ENCODE peak calls at places on chromosomes 4 and X, in eight cellular contexts. One of them, this sample, is unnamed. For H3K36me3, the result is how much of the 10 kb centered on the place peaks cover.

GRCh38 chr4:10715696-10716095 is 31.1 kb upstream of the CLNK start:
- DNase-seq in PC-9: no peak
- DNase-seq in K562: no peak
- DNase-seq in breast epithelium: no peak
- DNase-seq in thyroid gland: no peak
- DNase-seq in CD8-positive, alpha-beta T cell: no peak
- DNase-seq in lung: no peak
- DNase-seq in adrenal gland: no peak
- DNase-seq in this sample: no peak

GRCh38 chr4:129095811-129096454 is at the start of gene C4orf33:
- DNase-seq in thyroid gland: peak
- DNase-seq in breast epithelium: peak
- DNase-seq in K562: peak
- DNase-seq in adrenal gland: peak
- DNase-seq in PC-9: peak
- DNase-seq in CD8-positive, alpha-beta T cell: peak
- DNase-seq in lung: peak
- DNase-seq in this sample: peak

GRCh38 chr4:73129319-73129718 is 59.8 kb upstream of the COX18 start:
- DNase-seq in breast epithelium: no peak
- DNase-seq in lung: no peak
- DNase-seq in CD8-positive, alpha-beta T cell: no peak
- DNase-seq in thyroid gland: no peak
- DNase-seq in K562: no peak
- DNase-seq in adrenal gland: no peak
- DNase-seq in PC-9: no peak
- DNase-seq in this sample: no peak

GRCh38 chrX:9807355-9808182 is 21.3 kb downstream of the SHROOM2 start:
- DNase-seq in adrenal gland: no peak
- DNase-seq in K562: no peak
- DNase-seq in lung: no peak
- DNase-seq in CD8-positive, alpha-beta T cell: no peak
- DNase-seq in PC-9: no peak
- DNase-seq in thyroid gland: peak
- DNase-seq in breast epithelium: no peak
- DNase-seq in this sample: no peak

GRCh38 chrX:1434871-1435240 is 17.9 kb downstream of the ASMTL start:
- DNase-seq in breast epithelium: no peak
- DNase-seq in lung: no peak
- DNase-seq in K562: no peak
- DNase-seq in thyroid gland: no peak
- DNase-seq in PC-9: no peak
- DNase-seq in CD8-positive, alpha-beta T cell: no peak
- DNase-seq in adrenal gland: no peak
- DNase-seq in this sample: no peak

GRCh38 chrX:150324035-150324728 is 38.9 kb upstream of the MAMLD1 start:
- DNase-seq in K562: no peak
- DNase-seq in PC-9: peak
- DNase-seq in thyroid gland: no peak
- DNase-seq in CD8-positive, alpha-beta T cell: no peak
- DNase-seq in adrenal gland: peak
- DNase-seq in breast epithelium: no peak
- DNase-seq in lung: no peak
- DNase-seq in this sample: no peak

GRCh38 chr4:165150545-165150944 is 37.9 kb upstream of the TMEM192 start:
- DNase-seq in CD8-positive, alpha-beta T cell: no peak
- DNase-seq in adrenal gland: no peak
- DNase-seq in PC-9: no peak
- DNase-seq in thyroid gland: no peak
- DNase-seq in K562: no peak
- DNase-seq in lung: no peak
- DNase-seq in breast epithelium: no peak
- DNase-seq in this sample: no peak

GRCh38 chr4:142405021-142405991 is 440.8 kb downstream of the INPP4B start:
- DNase-seq in PC-9: no peak
- DNase-seq in thyroid gland: peak
- DNase-seq in CD8-positive, alpha-beta T cell: peak
- DNase-seq in adrenal gland: peak
- DNase-seq in lung: peak
- DNase-seq in breast epithelium: peak
- DNase-seq in K562: no peak
- DNase-seq in this sample: peak

GRCh38 chrX:20067709-20068315 is 48.9 kb downstream of the MAP7D2 start:
- DNase-seq in breast epithelium: peak
- DNase-seq in lung: peak
- DNase-seq in thyroid gland: peak
- DNase-seq in adrenal gland: peak
- DNase-seq in PC-9: peak
- DNase-seq in K562: no peak
- DNase-seq in CD8-positive, alpha-beta T cell: no peak
- DNase-seq in this sample: peak

GRCh38 chr4:80197601-80198444 is 520 bp downstream of the PRDM8 start:
- DNase-seq in K562: no peak
- DNase-seq in adrenal gland: no peak
- DNase-seq in lung: no peak
- DNase-seq in PC-9: no peak
- DNase-seq in thyroid gland: no peak
- DNase-seq in CD8-positive, alpha-beta T cell: no peak
- DNase-seq in breast epithelium: no peak
- DNase-seq in this sample: peak

GRCh38 chr4:7427326-7428260 is 7.1 kb downstream of the PSAPL1 start:
- DNase-seq in adrenal gland: peak
- DNase-seq in CD8-positive, alpha-beta T cell: no peak
- DNase-seq in PC-9: no peak
- DNase-seq in lung: no peak
- DNase-seq in thyroid gland: no peak
- DNase-seq in breast epithelium: peak
- DNase-seq in K562: no peak
- DNase-seq in this sample: peak

GRCh38 chr4:4969298-4969697 is 50.0 kb downstream of the CYTL1 start:
- DNase-seq in K562: no peak
- DNase-seq in adrenal gland: peak
- DNase-seq in lung: no peak
- DNase-seq in breast epithelium: no peak
- DNase-seq in thyroid gland: no peak
- DNase-seq in CD8-positive, alpha-beta T cell: no peak
- DNase-seq in PC-9: peak
- DNase-seq in this sample: no peak

GRCh38 chr4:89746377-89746776 is 90.6 kb downstream of the SNCA start:
- DNase-seq in CD8-positive, alpha-beta T cell: no peak
- DNase-seq in breast epithelium: no peak
- DNase-seq in PC-9: no peak
- DNase-seq in lung: no peak
- DNase-seq in K562: no peak
- DNase-seq in thyroid gland: no peak
- DNase-seq in adrenal gland: no peak
- DNase-seq in this sample: no peak

GRCh38 chrX:39772057-39772832 is 325.5 kb downstream of the BCOR start:
- DNase-seq in thyroid gland: no peak
- DNase-seq in PC-9: no peak
- DNase-seq in CD8-positive, alpha-beta T cell: peak
- DNase-seq in K562: peak
- DNase-seq in lung: no peak
- DNase-seq in breast epithelium: no peak
- DNase-seq in adrenal gland: peak
- DNase-seq in this sample: no peak

GRCh38 chrX:70049406-70049805 is 332 bp downstream of the AWAT2 start:
- DNase-seq in PC-9: no peak
- DNase-seq in K562: no peak
- DNase-seq in breast epithelium: no peak
- DNase-seq in CD8-positive, alpha-beta T cell: no peak
- DNase-seq in thyroid gland: no peak
- DNase-seq in adrenal gland: no peak
- DNase-seq in lung: no peak
- DNase-seq in this sample: no peak

GRCh38 chr4:14770025-14770424 is 232.3 kb upstream of the CPEB2 start:
- DNase-seq in PC-9: no peak
- DNase-seq in breast epithelium: no peak
- DNase-seq in CD8-positive, alpha-beta T cell: no peak
- DNase-seq in thyroid gland: no peak
- DNase-seq in adrenal gland: no peak
- DNase-seq in lung: no peak
- DNase-seq in K562: no peak
- DNase-seq in this sample: no peak

GRCh38 chrX:101460669-101461068 is 24.6 kb upstream of the ARMCX4 start:
- DNase-seq in lung: no peak
- DNase-seq in PC-9: no peak
- DNase-seq in CD8-positive, alpha-beta T cell: no peak
- DNase-seq in breast epithelium: no peak
- DNase-seq in K562: no peak
- DNase-seq in adrenal gland: no peak
- DNase-seq in thyroid gland: no peak
- DNase-seq in this sample: no peak

GRCh38 chr4:166499820-166500219 is 626.8 kb downstream of the TLL1 start:
- DNase-seq in K562: no peak
- DNase-seq in PC-9: no peak
- DNase-seq in CD8-positive, alpha-beta T cell: no peak
- DNase-seq in lung: no peak
- DNase-seq in breast epithelium: no peak
- DNase-seq in adrenal gland: no peak
- DNase-seq in thyroid gland: no peak
- DNase-seq in this sample: no peak

GRCh38 chr4:180717451-180717850 is 1525.8 kb upstream of the TENM3 start:
- DNase-seq in breast epithelium: no peak
- DNase-seq in adrenal gland: no peak
- DNase-seq in K562: no peak
- DNase-seq in PC-9: no peak
- DNase-seq in lung: no peak
- DNase-seq in CD8-positive, alpha-beta T cell: no peak
- DNase-seq in thyroid gland: no peak
- DNase-seq in this sample: no peak

GRCh38 chr4:40046311-40046980 is 10.2 kb upstream of the N4BP2 start:
- DNase-seq in lung: peak
- DNase-seq in CD8-positive, alpha-beta T cell: no peak
- DNase-seq in thyroid gland: peak
- DNase-seq in PC-9: peak
- DNase-seq in breast epithelium: peak
- DNase-seq in adrenal gland: no peak
- DNase-seq in K562: no peak
- DNase-seq in this sample: no peak

GRCh38 chrX:1486749-1487361 is 34.1 kb upstream of the ASMTL start:
- DNase-seq in PC-9: no peak
- DNase-seq in thyroid gland: no peak
- DNase-seq in adrenal gland: peak
- DNase-seq in lung: no peak
- DNase-seq in K562: no peak
- DNase-seq in breast epithelium: no peak
- DNase-seq in CD8-positive, alpha-beta T cell: no peak
- DNase-seq in this sample: peak

GRCh38 chrX:136867096-136867491 is 13.4 kb downstream of the RBMX start:
- DNase-seq in breast epithelium: no peak
- DNase-seq in adrenal gland: no peak
- DNase-seq in CD8-positive, alpha-beta T cell: no peak
- DNase-seq in PC-9: no peak
- DNase-seq in K562: no peak
- DNase-seq in lung: no peak
- DNase-seq in thyroid gland: no peak
- DNase-seq in this sample: no peak

GRCh38 chrX:136866337-136867095 is 14.0 kb downstream of the RBMX start:
- DNase-seq in CD8-positive, alpha-beta T cell: no peak
- DNase-seq in K562: no peak
- DNase-seq in adrenal gland: peak
- DNase-seq in PC-9: no peak
- DNase-seq in thyroid gland: no peak
- DNase-seq in breast epithelium: no peak
- DNase-seq in lung: no peak
- DNase-seq in this sample: no peak

GRCh38 chrX:136867518-136867917 is 13.0 kb downstream of the RBMX start:
- DNase-seq in K562: no peak
- DNase-seq in lung: no peak
- DNase-seq in thyroid gland: no peak
- DNase-seq in breast epithelium: no peak
- DNase-seq in PC-9: no peak
- DNase-seq in adrenal gland: no peak
- DNase-seq in CD8-positive, alpha-beta T cell: no peak
- DNase-seq in this sample: no peak

GRCh38 chrX:136863826-136864225 is 16.7 kb downstream of the RBMX start:
- DNase-seq in K562: no peak
- DNase-seq in breast epithelium: no peak
- DNase-seq in thyroid gland: no peak
- DNase-seq in adrenal gland: no peak
- DNase-seq in lung: no peak
- DNase-seq in CD8-positive, alpha-beta T cell: no peak
- DNase-seq in PC-9: no peak
- DNase-seq in this sample: no peak

GRCh38 chrX:136865270-136866168 is 15.0 kb downstream of the RBMX start:
- DNase-seq in K562: no peak
- DNase-seq in PC-9: no peak
- DNase-seq in thyroid gland: no peak
- DNase-seq in CD8-positive, alpha-beta T cell: no peak
- DNase-seq in breast epithelium: no peak
- DNase-seq in lung: no peak
- DNase-seq in adrenal gland: no peak
- DNase-seq in this sample: no peak
- H3K36me3 ChIP-seq in K562: half or more
- H3K36me3 ChIP-seq in PC-9: under half
- H3K36me3 ChIP-seq in thyroid gland: under half
- H3K36me3 ChIP-seq in CD8-positive, alpha-beta T cell: under half
- H3K36me3 ChIP-seq in breast epithelium: under half
- H3K36me3 ChIP-seq in lung: under half
- H3K36me3 ChIP-seq in adrenal gland: under half
- H3K36me3 ChIP-seq in this sample: under half

DNA sequence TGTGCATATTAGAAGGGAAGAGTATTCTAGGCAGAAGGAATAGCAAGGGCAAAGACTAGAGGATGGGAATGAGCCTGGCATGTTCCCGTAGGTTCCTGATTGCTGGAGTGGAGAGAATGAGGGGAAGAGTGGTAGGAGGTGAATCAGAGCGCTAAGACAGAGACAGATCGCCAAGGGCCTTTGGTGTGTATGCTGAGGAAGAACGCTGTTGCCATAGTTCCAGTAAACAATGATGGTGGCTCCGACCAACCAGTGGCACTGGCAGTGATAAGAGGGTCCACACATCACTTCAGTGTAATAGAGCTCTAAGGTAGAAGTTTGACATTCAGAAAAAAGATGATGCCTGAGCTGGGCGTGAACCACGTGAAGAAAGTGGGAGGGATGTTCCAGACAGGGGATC is 966 bp downstream of the TBC1D25 start:
- DNase-seq in breast epithelium: no peak
- DNase-seq in thyroid gland: no peak
- DNase-seq in CD8-positive, alpha-beta T cell: no peak
- DNase-seq in lung: no peak
- DNase-seq in K562: no peak
- DNase-seq in adrenal gland: no peak
- DNase-seq in PC-9: no peak
- DNase-seq in this sample: no peak
- H3K27ac ChIP-seq in breast epithelium: no peak
- H3K27ac ChIP-seq in thyroid gland: no peak
- H3K27ac ChIP-seq in CD8-positive, alpha-beta T cell: peak
- H3K27ac ChIP-seq in lung: peak
- H3K27ac ChIP-seq in K562: peak
- H3K27ac ChIP-seq in adrenal gland: no peak
- H3K27ac ChIP-seq in PC-9: no peak
- H3K27ac ChIP-seq in this sample: peak

GRCh38 chrX:97295954-97296353 is 412.2 kb downstream of the RPA4 start:
- DNase-seq in lung: no peak
- DNase-seq in PC-9: no peak
- DNase-seq in breast epithelium: no peak
- DNase-seq in CD8-positive, alpha-beta T cell: no peak
- DNase-seq in thyroid gland: no peak
- DNase-seq in adrenal gland: no peak
- DNase-seq in K562: no peak
- DNase-seq in this sample: no peak
- TF ChIP-seq CTCF in lung: no peak
- TF ChIP-seq CTCF in PC-9: no peak
- TF ChIP-seq CTCF in breast epithelium: no peak
- TF ChIP-seq CTCF in CD8-positive, alpha-beta T cell: no peak
- TF ChIP-seq CTCF in thyroid gland: no peak
- TF ChIP-seq CTCF in adrenal gland: no peak
- TF ChIP-seq CTCF in K562: no peak
- TF ChIP-seq CTCF in this sample: no peak

GRCh38 chr4:51865717-51866116 is 22.8 kb downstream of the DCUN1D4 start:
- DNase-seq in adrenal gland: no peak
- DNase-seq in K562: no peak
- DNase-seq in thyroid gland: no peak
- DNase-seq in PC-9: no peak
- DNase-seq in lung: no peak
- DNase-seq in breast epithelium: no peak
- DNase-seq in CD8-positive, alpha-beta T cell: no peak
- DNase-seq in this sample: no peak
- H3K36me3 ChIP-seq in adrenal gland: under half
- H3K36me3 ChIP-seq in K562: half or more
- H3K36me3 ChIP-seq in thyroid gland: under half
- H3K36me3 ChIP-seq in PC-9: under half
- H3K36me3 ChIP-seq in lung: under half
- H3K36me3 ChIP-seq in breast epithelium: under half
- H3K36me3 ChIP-seq in CD8-positive, alpha-beta T cell: under half
- H3K36me3 ChIP-seq in this sample: under half